ENCODE peak calls at places on chromosomes 1 and 21, in five cellular contexts. One of them, this sample, is unnamed.

GRCh38 chr1:233368106-233368783 is 40.7 kb downstream of the MAP3K21 start:
- DNase-seq in kidney: no peak
- DNase-seq in psoas muscle: no peak
- DNase-seq in heart left ventricle: no peak
- DNase-seq in HCT116: no peak
- DNase-seq in this sample: no peak

GRCh38 chr1:207925210-207925609 is 14.3 kb upstream of the CD34 start:
- DNase-seq in kidney: peak
- DNase-seq in psoas muscle: peak
- DNase-seq in HCT116: no peak
- DNase-seq in heart left ventricle: peak
- DNase-seq in this sample: no peak

GRCh38 chr1:162117039-162117816 is 47.7 kb downstream of the NOS1AP start:
- DNase-seq in heart left ventricle: no peak
- DNase-seq in HCT116: no peak
- DNase-seq in kidney: no peak
- DNase-seq in psoas muscle: no peak
- DNase-seq in this sample: no peak

GRCh38 chr1:3067301-3067670 is 1.7 kb upstream of the PRDM16 start:
- DNase-seq in psoas muscle: peak
- DNase-seq in kidney: no peak
- DNase-seq in HCT116: no peak
- DNase-seq in heart left ventricle: no peak
- DNase-seq in this sample: no peak

GRCh38 chr1:31306278-31306677 is 9.4 kb downstream of the ZCCHC17 start:
- DNase-seq in psoas muscle: no peak
- DNase-seq in heart left ventricle: no peak
- DNase-seq in HCT116: peak
- DNase-seq in kidney: no peak
- DNase-seq in this sample: peak

GRCh38 chr1:153260980-153261792 is 1.7 kb downstream of the LORICRIN start:
- DNase-seq in kidney: peak
- DNase-seq in heart left ventricle: peak
- DNase-seq in HCT116: no peak
- DNase-seq in psoas muscle: peak
- DNase-seq in this sample: no peak

GRCh38 chr1:28895896-28896608 is 18.3 kb upstream of the EPB41 start:
- DNase-seq in psoas muscle: no peak
- DNase-seq in kidney: peak
- DNase-seq in HCT116: no peak
- DNase-seq in heart left ventricle: no peak
- DNase-seq in this sample: no peak

GRCh38 chr1:210751911-210752310 is 382.0 kb downstream of the KCNH1 start:
- DNase-seq in HCT116: no peak
- DNase-seq in kidney: no peak
- DNase-seq in heart left ventricle: no peak
- DNase-seq in psoas muscle: no peak
- DNase-seq in this sample: no peak

GRCh38 chr1:115980998-115981993 is 5.0 kb downstream of the SLC22A15 start:
- DNase-seq in heart left ventricle: no peak
- DNase-seq in HCT116: peak
- DNase-seq in psoas muscle: no peak
- DNase-seq in kidney: no peak
- DNase-seq in this sample: peak

DNA sequence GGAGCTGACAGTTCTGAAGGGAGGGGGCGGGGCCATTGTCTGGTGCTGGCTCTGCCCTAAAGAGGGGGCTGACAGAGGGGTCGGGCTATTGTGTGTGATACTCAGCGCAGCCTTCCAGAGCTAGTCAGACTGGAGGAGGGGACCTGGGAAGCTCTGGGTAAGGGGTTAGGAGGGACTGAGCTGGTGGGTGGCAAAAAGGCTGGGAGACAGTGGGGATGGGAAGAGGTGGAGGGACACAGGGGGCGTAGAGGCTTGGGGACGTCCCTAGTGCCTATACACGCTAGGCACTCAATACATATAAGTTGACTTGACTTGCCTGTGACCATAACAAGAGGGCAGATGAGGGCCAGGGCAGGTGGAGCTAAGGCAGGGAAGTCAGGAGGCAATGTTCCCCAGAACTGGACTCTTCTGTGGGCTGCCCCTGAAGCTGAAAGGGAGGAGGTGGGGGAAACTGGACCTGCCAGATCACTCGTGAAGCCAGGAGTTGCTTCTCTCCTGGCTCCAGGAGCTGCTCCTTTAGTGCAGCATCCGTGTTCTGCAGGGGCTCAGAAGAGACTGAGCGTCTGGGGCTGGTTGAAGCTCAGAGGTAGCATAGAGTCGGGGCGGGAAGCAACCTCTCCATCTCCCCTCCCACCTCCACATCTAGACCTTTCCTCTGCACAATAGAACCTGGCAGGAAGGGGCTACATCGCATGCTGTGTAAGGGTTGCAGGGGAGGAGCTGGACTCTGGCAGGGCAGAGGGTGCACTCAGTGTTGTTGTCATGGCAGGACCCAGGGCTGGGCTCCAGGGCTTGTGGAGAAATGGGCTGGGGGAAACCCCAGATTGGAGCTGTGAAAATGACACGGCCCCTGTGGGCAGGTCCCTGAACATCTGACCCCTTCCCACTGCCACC is 3.0 kb upstream of the SEMA4A start:
- DNase-seq in kidney: no peak
- DNase-seq in HCT116: no peak
- DNase-seq in heart left ventricle: no peak
- DNase-seq in psoas muscle: peak
- DNase-seq in this sample: no peak
- H3K27ac ChIP-seq in kidney: no peak
- H3K27ac ChIP-seq in HCT116: no peak
- H3K27ac ChIP-seq in heart left ventricle: no peak
- H3K27ac ChIP-seq in psoas muscle: no peak
- H3K27ac ChIP-seq in this sample: no peak

GRCh38 chr1:8425150-8425780 is 107.4 kb downstream of the SLC45A1 start:
- DNase-seq in heart left ventricle: no peak
- DNase-seq in psoas muscle: peak
- DNase-seq in kidney: no peak
- DNase-seq in HCT116: no peak
- DNase-seq in this sample: no peak
- H3K27ac ChIP-seq in heart left ventricle: peak
- H3K27ac ChIP-seq in psoas muscle: peak
- H3K27ac ChIP-seq in kidney: peak
- H3K27ac ChIP-seq in HCT116: peak
- H3K27ac ChIP-seq in this sample: no peak

DNA sequence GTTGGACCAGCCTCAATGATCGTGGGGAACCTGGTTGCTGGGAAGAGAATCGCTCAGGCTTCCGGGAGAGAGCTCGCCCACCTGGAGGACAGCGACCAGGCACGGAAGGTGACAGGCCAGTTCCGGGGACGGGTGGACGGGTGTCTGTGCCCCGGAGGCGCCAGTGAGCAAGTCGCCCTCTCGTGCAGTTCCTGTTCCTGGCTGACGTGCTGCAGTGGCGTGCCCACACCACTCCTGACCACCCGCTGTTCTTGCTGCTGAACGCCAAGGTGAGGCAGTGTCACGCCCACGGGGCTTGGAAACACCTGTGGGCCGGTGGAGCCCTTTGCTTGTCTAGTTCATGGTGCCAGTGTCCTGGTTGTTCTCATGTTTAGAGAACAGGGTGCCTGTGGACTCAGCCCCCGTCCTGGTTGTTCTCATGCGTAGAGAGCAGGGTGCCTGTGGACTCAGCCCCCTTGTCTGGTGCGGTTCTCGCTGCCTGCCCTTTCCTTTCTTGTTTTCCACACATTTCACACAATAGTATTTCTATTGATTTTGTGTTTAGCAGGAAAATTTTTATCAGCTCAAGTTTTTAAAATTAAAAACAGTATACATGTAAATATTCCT is 53.1 kb downstream of the S100B start:
- DNase-seq in kidney: no peak
- DNase-seq in heart left ventricle: no peak
- DNase-seq in HCT116: no peak
- DNase-seq in psoas muscle: peak
- DNase-seq in this sample: no peak
- H3K27ac ChIP-seq in kidney: no peak
- H3K27ac ChIP-seq in heart left ventricle: no peak
- H3K27ac ChIP-seq in HCT116: no peak
- H3K27ac ChIP-seq in psoas muscle: no peak
- H3K27ac ChIP-seq in this sample: no peak

GRCh38 chr1:66372522-66373071 is 161.4 kb upstream of the SGIP1 start:
- DNase-seq in HCT116: no peak
- DNase-seq in kidney: no peak
- DNase-seq in heart left ventricle: no peak
- DNase-seq in psoas muscle: no peak
- DNase-seq in this sample: no peak

GRCh38 chr1:66373072-66373685 is 160.8 kb upstream of the SGIP1 start:
- DNase-seq in HCT116: no peak
- DNase-seq in psoas muscle: peak
- DNase-seq in kidney: no peak
- DNase-seq in heart left ventricle: no peak
- DNase-seq in this sample: no peak

GRCh38 chr1:66368261-66368660 is 165.7 kb upstream of the SGIP1 start:
- DNase-seq in heart left ventricle: no peak
- DNase-seq in HCT116: no peak
- DNase-seq in psoas muscle: no peak
- DNase-seq in kidney: no peak
- DNase-seq in this sample: no peak

GRCh38 chr1:66371233-66372005 is 162.5 kb upstream of the SGIP1 start:
- DNase-seq in heart left ventricle: peak
- DNase-seq in psoas muscle: no peak
- DNase-seq in kidney: no peak
- DNase-seq in HCT116: no peak
- DNase-seq in this sample: peak

DNA sequence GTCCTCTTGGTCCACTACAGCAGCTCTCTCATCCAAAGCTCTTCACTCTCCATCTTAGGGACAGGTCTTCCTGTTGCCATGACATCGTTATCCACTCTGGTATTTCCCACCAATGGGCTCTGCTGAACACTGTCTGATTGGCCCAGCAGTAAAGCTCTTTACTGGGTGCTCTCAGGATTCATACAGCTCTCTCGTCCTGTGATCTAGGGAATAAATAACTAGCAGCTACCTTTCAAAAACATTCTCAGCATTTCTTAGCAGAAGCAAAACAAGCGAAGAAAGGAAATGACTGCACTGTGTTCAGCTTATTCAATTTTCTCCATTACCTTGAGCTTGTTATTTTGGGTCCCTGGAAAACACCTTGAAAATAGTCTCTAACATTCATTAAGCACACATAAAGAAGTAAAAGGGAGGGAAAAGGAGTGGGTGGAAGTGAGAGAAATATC is 163.5 kb upstream of the SGIP1 start:
- DNase-seq in kidney: no peak
- DNase-seq in HCT116: no peak
- DNase-seq in heart left ventricle: no peak
- DNase-seq in psoas muscle: no peak
- DNase-seq in this sample: no peak
- H3K27ac ChIP-seq in kidney: no peak
- H3K27ac ChIP-seq in HCT116: no peak
- H3K27ac ChIP-seq in heart left ventricle: no peak
- H3K27ac ChIP-seq in psoas muscle: peak
- H3K27ac ChIP-seq in this sample: peak

GRCh38 chr1:39110882-39111281 is 84.7 kb downstream of the NDUFS5 start:
- DNase-seq in HCT116: no peak
- DNase-seq in heart left ventricle: no peak
- DNase-seq in psoas muscle: no peak
- DNase-seq in kidney: no peak
- DNase-seq in this sample: peak
- H3K27ac ChIP-seq in HCT116: no peak
- H3K27ac ChIP-seq in heart left ventricle: no peak
- H3K27ac ChIP-seq in psoas muscle: no peak
- H3K27ac ChIP-seq in kidney: peak
- H3K27ac ChIP-seq in this sample: peak